ENCODE peak calls at places on chromosomes 1 and 21, in six cellular contexts. E is HT-29, D is NCI-H1092, X is HuH-7, Y is IMR-90, B is T follicular helper cell. F is an unnamed sample.

GRCh38 chr1:147665521-147665920 is 4.8 kb downstream of the ACP6 start:
- DNase-seq in B (no peak), D (no peak), Y (no peak), X (peak; percentile 22), E (peak; percentile 52), F (no peak)

GRCh38 chr1:97870574-97870973 is 50.3 kb downstream of the DPYD start:
- DNase-seq in X (no peak), Y (no peak), E (no peak), B (no peak), D (peak; percentile 10), F (no peak)

GRCh38 chr1:89405275-89405929 is 41.5 kb downstream of the GBP6 start:
- DNase-seq in Y (no peak), E (no peak), B (no peak), D (no peak), X (no peak), F (no peak)

GRCh38 chr1:213231795-213232231 is 180.8 kb downstream of the RPS6KC1 start:
- DNase-seq in X (no peak), D (peak; percentile 34), B (no peak), E (no peak), Y (peak; percentile 48), F (no peak)

GRCh38 chr1:182835811-182836210 is 3.3 kb upstream of the DHX9 start:
- DNase-seq in D (no peak), B (no peak), E (no peak), X (no peak), Y (no peak), F (no peak)

GRCh38 chr1:151568626-151569088 is 28.5 kb downstream of the TUFT1 start:
- DNase-seq in D (no peak), X (no peak), E (no peak), B (peak; percentile 4), Y (no peak), F (no peak)

GRCh38 chr1:72845342-72845741 is 563.0 kb upstream of the NEGR1 start:
- DNase-seq in E (peak; percentile 53), Y (no peak), D (no peak), B (no peak), X (peak; percentile 23), F (peak; percentile 26)

GRCh38 chr1:16175610-16176553 is 20.0 kb upstream of the EPHA2 start:
- DNase-seq in D (peak; percentile 55), Y (peak; percentile 91), X (no peak), E (peak; percentile 79), B (no peak), F (peak; percentile 88)

GRCh38 chr1:218660678-218661053 is 315.5 kb downstream of the TGFB2 start:
- DNase-seq in D (no peak), Y (peak; percentile 82), E (peak; percentile 77), B (no peak), X (no peak), F (peak; percentile 26)

GRCh38 chr1:51541313-51542050 is 22.4 kb upstream of the EPS15 start:
- DNase-seq in Y (no peak), E (no peak), B (no peak), X (no peak), D (no peak), F (no peak)

GRCh38 chr1:231170875-231171274 is 9.0 kb downstream of the TRIM67 start:
- DNase-seq in Y (no peak), B (no peak), D (no peak), E (peak; percentile 32), X (peak; percentile 78), F (no peak)

GRCh38 chr1:236868625-236869467 is 73.8 kb downstream of the MTR start:
- DNase-seq in X (peak; percentile 38), B (peak; percentile 14), D (no peak), E (peak; percentile 76), Y (peak; percentile 77), F (peak; percentile 65)

GRCh38 chr1:17338706-17339493 is 30.9 kb downstream of the PADI4 start:
- DNase-seq in Y (no peak), X (peak; percentile 35), B (no peak), D (no peak), E (no peak), F (no peak)

GRCh38 chr1:176765608-176766007 is 302.6 kb downstream of the PAPPA2 start:
- DNase-seq in D (no peak), E (no peak), Y (no peak), X (no peak), B (no peak), F (no peak)

GRCh38 chr1:165828581-165829329 is 1.3 kb downstream of the UCK2 start:
- DNase-seq in X (peak; percentile 72), E (peak; percentile 84), D (peak; percentile 85), B (no peak), Y (peak; percentile 90), F (peak; percentile 82)

GRCh38 chr21:36699546-36700294 is 805 bp downstream of the SIM2 start:
- DNase-seq in E (peak; percentile 23), X (no peak), B (no peak), Y (no peak), D (no peak), F (no peak)

F was measured in hepatocyte.